ENCODE peak calls at places on chromosomes 2 and 18, in five cellular contexts. One of them, this sample, is unnamed.

GRCh38 chr2:150486539-150487484 is 655 bp downstream of the RND3 start:
- DNase-seq in heart left ventricle: no peak
- DNase-seq in A549: no peak
- DNase-seq in upper lobe of left lung: peak
- DNase-seq in transverse colon: peak
- DNase-seq in this sample: no peak

GRCh38 chr18:37534627-37535026 is 31.0 kb downstream of the CELF4 start:
- DNase-seq in heart left ventricle: no peak
- DNase-seq in A549: no peak
- DNase-seq in upper lobe of left lung: no peak
- DNase-seq in transverse colon: no peak
- DNase-seq in this sample: no peak

GRCh38 chr18:35106845-35107148 is 65.6 kb downstream of the MAPRE2 start:
- DNase-seq in heart left ventricle: no peak
- DNase-seq in A549: no peak
- DNase-seq in upper lobe of left lung: no peak
- DNase-seq in transverse colon: no peak
- DNase-seq in this sample: no peak

GRCh38 chr2:238202326-238203103 is 980 bp downstream of the ILKAP start:
- DNase-seq in heart left ventricle: no peak
- DNase-seq in A549: no peak
- DNase-seq in upper lobe of left lung: no peak
- DNase-seq in transverse colon: no peak
- DNase-seq in this sample: no peak

GRCh38 chr18:3058328-3059191 is 45.6 kb upstream of the LPIN2 start:
- DNase-seq in heart left ventricle: no peak
- DNase-seq in A549: peak
- DNase-seq in upper lobe of left lung: no peak
- DNase-seq in transverse colon: no peak
- DNase-seq in this sample: no peak

GRCh38 chr2:96084006-96084857 is 32.1 kb downstream of the ADRA2B start:
- DNase-seq in heart left ventricle: peak
- DNase-seq in A549: no peak
- DNase-seq in upper lobe of left lung: no peak
- DNase-seq in transverse colon: no peak
- DNase-seq in this sample: no peak

GRCh38 chr18:77366725-77367641 is 117.3 kb downstream of the GALR1 start:
- DNase-seq in heart left ventricle: peak
- DNase-seq in A549: peak
- DNase-seq in upper lobe of left lung: peak
- DNase-seq in transverse colon: peak
- DNase-seq in this sample: no peak

GRCh38 chr2:51516667-51517066 is 484.7 kb upstream of the NRXN1 start:
- DNase-seq in heart left ventricle: no peak
- DNase-seq in A549: no peak
- DNase-seq in upper lobe of left lung: no peak
- DNase-seq in transverse colon: no peak
- DNase-seq in this sample: no peak

GRCh38 chr2:67476808-67477790 is 80.0 kb downstream of the ETAA1 start:
- DNase-seq in heart left ventricle: no peak
- DNase-seq in A549: peak
- DNase-seq in upper lobe of left lung: no peak
- DNase-seq in transverse colon: peak
- DNase-seq in this sample: no peak

GRCh38 chr18:79626905-79627749 is 52.5 kb upstream of the CTDP1 start:
- DNase-seq in heart left ventricle: peak
- DNase-seq in A549: no peak
- DNase-seq in upper lobe of left lung: peak
- DNase-seq in transverse colon: no peak
- DNase-seq in this sample: no peak

GRCh38 chr18:70380915-70381896 is 92.4 kb downstream of the SOCS6 start:
- DNase-seq in heart left ventricle: no peak
- DNase-seq in A549: peak
- DNase-seq in upper lobe of left lung: no peak
- DNase-seq in transverse colon: peak
- DNase-seq in this sample: no peak

GRCh38 chr18:32048507-32049091 is 30.0 kb downstream of the RNF125 start:
- DNase-seq in heart left ventricle: peak
- DNase-seq in A549: peak
- DNase-seq in upper lobe of left lung: no peak
- DNase-seq in transverse colon: peak
- DNase-seq in this sample: no peak

GRCh38 chr2:195316485-195316884 is 340.5 kb upstream of the SLC39A10 start:
- DNase-seq in heart left ventricle: no peak
- DNase-seq in A549: no peak
- DNase-seq in upper lobe of left lung: no peak
- DNase-seq in transverse colon: no peak
- DNase-seq in this sample: no peak

GRCh38 chr2:45380131-45380836 is 230.8 kb downstream of the SRBD1 start:
- DNase-seq in heart left ventricle: no peak
- DNase-seq in A549: peak
- DNase-seq in upper lobe of left lung: no peak
- DNase-seq in transverse colon: no peak
- DNase-seq in this sample: no peak

GRCh38 chr2:47098953-47099352 is 56.2 kb downstream of the STPG4 start:
- DNase-seq in heart left ventricle: no peak
- DNase-seq in A549: no peak
- DNase-seq in upper lobe of left lung: no peak
- DNase-seq in transverse colon: peak
- DNase-seq in this sample: no peak

GRCh38 chr2:6986251-6986893 is 69.2 kb downstream of the RNF144A start:
- DNase-seq in heart left ventricle: no peak
- DNase-seq in A549: peak
- DNase-seq in upper lobe of left lung: no peak
- DNase-seq in transverse colon: no peak
- DNase-seq in this sample: no peak

GRCh38 chr2:69997296-69998184 is 36.1 kb upstream of the ASPRV1 start:
- DNase-seq in heart left ventricle: peak
- DNase-seq in A549: peak
- DNase-seq in upper lobe of left lung: no peak
- DNase-seq in transverse colon: peak
- DNase-seq in this sample: no peak

GRCh38 chr2:38394903-38395341 is 17.8 kb upstream of the ATL2 start:
- DNase-seq in heart left ventricle: no peak
- DNase-seq in A549: no peak
- DNase-seq in upper lobe of left lung: no peak
- DNase-seq in transverse colon: no peak
- DNase-seq in this sample: no peak

GRCh38 chr2:213429516-213429915 is 145.3 kb downstream of the SPAG16 start:
- DNase-seq in heart left ventricle: no peak
- DNase-seq in A549: no peak
- DNase-seq in upper lobe of left lung: no peak
- DNase-seq in transverse colon: no peak
- DNase-seq in this sample: no peak

GRCh38 chr18:63255435-63255834 is 64.1 kb downstream of the BCL2 start:
- DNase-seq in heart left ventricle: no peak
- DNase-seq in A549: no peak
- DNase-seq in upper lobe of left lung: no peak
- DNase-seq in transverse colon: no peak
- DNase-seq in this sample: no peak

GRCh38 chr2:46679761-46680160 is 200.4 kb downstream of the TMEM247 start:
- DNase-seq in heart left ventricle: no peak
- DNase-seq in A549: no peak
- DNase-seq in upper lobe of left lung: no peak
- DNase-seq in transverse colon: no peak
- DNase-seq in this sample: no peak

GRCh38 chr2:166614027-166614426 is 120.0 kb upstream of the SCN7A start:
- DNase-seq in heart left ventricle: no peak
- DNase-seq in A549: no peak
- DNase-seq in upper lobe of left lung: no peak
- DNase-seq in transverse colon: no peak
- DNase-seq in this sample: no peak

GRCh38 chr2:41400057-41400665 is 647.7 kb upstream of the PKDCC start:
- DNase-seq in heart left ventricle: no peak
- DNase-seq in A549: peak
- DNase-seq in upper lobe of left lung: no peak
- DNase-seq in transverse colon: no peak
- DNase-seq in this sample: no peak

GRCh38 chr2:46849741-46850474 is 65.7 kb downstream of the MCFD2 start:
- DNase-seq in heart left ventricle: peak
- DNase-seq in A549: peak
- DNase-seq in upper lobe of left lung: no peak
- DNase-seq in transverse colon: peak
- DNase-seq in this sample: no peak

GRCh38 chr2:84956334-84957297 is 14.3 kb upstream of the KCMF1 start:
- DNase-seq in heart left ventricle: no peak
- DNase-seq in A549: no peak
- DNase-seq in upper lobe of left lung: no peak
- DNase-seq in transverse colon: no peak
- DNase-seq in this sample: no peak

GRCh38 chr2:221460136-221460535 is 112.0 kb downstream of the EPHA4 start:
- DNase-seq in heart left ventricle: no peak
- DNase-seq in A549: no peak
- DNase-seq in upper lobe of left lung: no peak
- DNase-seq in transverse colon: no peak
- DNase-seq in this sample: no peak

DNA sequence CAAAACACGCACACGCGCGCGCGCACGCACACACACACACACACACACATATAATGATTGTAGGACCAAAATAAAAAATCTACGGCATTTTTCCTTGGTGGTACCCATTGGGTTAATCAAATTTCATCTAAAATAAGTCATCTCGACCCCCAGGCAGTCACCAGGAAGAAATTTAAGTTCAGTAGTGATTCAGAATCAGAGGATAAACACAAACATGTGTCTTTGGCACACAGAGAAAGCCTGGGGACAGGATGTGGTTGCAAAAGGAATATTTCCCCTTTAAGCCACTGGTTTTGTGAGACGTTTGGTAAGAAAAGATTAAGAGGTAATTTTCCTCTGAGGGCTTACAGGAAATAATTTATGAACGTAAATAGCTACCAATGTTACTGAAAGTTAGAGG is 171.6 kb upstream of the PIEZO2 start:
- DNase-seq in heart left ventricle: no peak
- DNase-seq in A549: no peak
- DNase-seq in upper lobe of left lung: peak
- DNase-seq in transverse colon: no peak
- DNase-seq in this sample: no peak
- H3K27ac ChIP-seq in heart left ventricle: no peak
- H3K27ac ChIP-seq in A549: no peak
- H3K27ac ChIP-seq in upper lobe of left lung: no peak
- H3K27ac ChIP-seq in transverse colon: no peak
- H3K27ac ChIP-seq in this sample: no peak

DNA sequence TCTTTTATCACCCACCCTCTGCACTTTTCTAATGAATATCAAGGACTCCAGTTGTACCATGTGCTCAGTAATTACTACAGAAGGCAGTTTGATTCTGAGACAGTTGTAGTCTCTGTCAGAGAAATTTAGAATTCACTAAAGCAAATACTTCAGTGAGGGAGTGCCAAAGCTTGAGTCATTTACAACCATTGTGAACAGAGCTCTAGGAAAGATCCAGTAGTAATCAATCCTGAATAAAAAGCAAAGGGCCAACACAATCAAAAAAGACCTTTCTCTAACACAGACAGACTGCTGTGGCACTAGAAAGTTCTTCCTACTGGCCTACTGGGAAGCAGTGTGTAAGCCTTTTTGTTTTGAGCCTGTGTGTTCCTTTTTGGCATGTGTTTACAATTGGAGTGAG is 135.6 kb upstream of the UNC80 start:
- DNase-seq in heart left ventricle: no peak
- DNase-seq in A549: no peak
- DNase-seq in upper lobe of left lung: no peak
- DNase-seq in transverse colon: no peak
- DNase-seq in this sample: no peak
- H3K4me3 ChIP-seq in heart left ventricle: no peak
- H3K4me3 ChIP-seq in A549: no peak
- H3K4me3 ChIP-seq in upper lobe of left lung: no peak
- H3K4me3 ChIP-seq in transverse colon: no peak
- H3K4me3 ChIP-seq in this sample: no peak

GRCh38 chr2:57943271-57943670 is 103.3 kb upstream of the VRK2 start:
- DNase-seq in heart left ventricle: no peak
- DNase-seq in A549: peak
- DNase-seq in upper lobe of left lung: no peak
- DNase-seq in transverse colon: no peak
- DNase-seq in this sample: no peak

GRCh38 chr2:57937456-57937855 is 109.2 kb upstream of the VRK2 start:
- DNase-seq in heart left ventricle: no peak
- DNase-seq in A549: no peak
- DNase-seq in upper lobe of left lung: no peak
- DNase-seq in transverse colon: no peak
- DNase-seq in this sample: no peak

GRCh38 chr2:57936216-57936615 is 110.4 kb upstream of the VRK2 start:
- DNase-seq in heart left ventricle: no peak
- DNase-seq in A549: no peak
- DNase-seq in upper lobe of left lung: no peak
- DNase-seq in transverse colon: no peak
- DNase-seq in this sample: no peak

GRCh38 chr2:57947398-57947797 is 99.2 kb upstream of the VRK2 start:
- DNase-seq in heart left ventricle: no peak
- DNase-seq in A549: peak
- DNase-seq in upper lobe of left lung: no peak
- DNase-seq in transverse colon: no peak
- DNase-seq in this sample: no peak

DNA sequence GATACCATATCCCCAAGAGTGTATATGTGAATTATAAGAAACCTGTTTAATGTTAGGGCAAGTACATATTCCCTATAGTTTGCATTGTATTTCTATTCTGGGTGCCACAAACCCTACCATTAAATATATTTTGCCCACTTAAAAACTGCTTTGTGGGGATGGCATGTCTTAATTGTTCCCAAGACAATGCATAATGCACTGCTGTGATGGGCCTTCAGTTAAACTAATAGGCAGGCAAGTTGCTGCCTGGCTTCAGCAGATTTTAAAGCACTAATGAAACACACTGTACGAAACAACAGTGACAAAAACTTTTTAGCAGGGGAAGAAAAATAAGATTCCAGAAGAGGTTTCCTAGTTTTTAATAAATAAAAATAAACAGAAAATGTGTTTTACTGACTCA is 104.8 kb upstream of the VRK2 start:
- DNase-seq in heart left ventricle: no peak
- DNase-seq in A549: no peak
- DNase-seq in upper lobe of left lung: no peak
- DNase-seq in transverse colon: no peak
- DNase-seq in this sample: no peak
- TF ChIP-seq POLR2A in heart left ventricle: no peak
- TF ChIP-seq POLR2A in A549: no peak
- TF ChIP-seq POLR2A in upper lobe of left lung: no peak
- TF ChIP-seq POLR2A in transverse colon: no peak
- TF ChIP-seq POLR2A in this sample: no peak

GRCh38 chr2:134128746-134129145 is 125.1 kb upstream of the MGAT5 start:
- DNase-seq in heart left ventricle: no peak
- DNase-seq in A549: no peak
- DNase-seq in upper lobe of left lung: no peak
- DNase-seq in transverse colon: no peak
- DNase-seq in this sample: no peak

GRCh38 chr2:134124047-134124753 is 129.7 kb upstream of the MGAT5 start:
- DNase-seq in heart left ventricle: no peak
- DNase-seq in A549: no peak
- DNase-seq in upper lobe of left lung: no peak
- DNase-seq in transverse colon: peak
- DNase-seq in this sample: no peak

GRCh38 chr2:134131681-134132486 is 122.0 kb upstream of the MGAT5 start:
- DNase-seq in heart left ventricle: no peak
- DNase-seq in A549: no peak
- DNase-seq in upper lobe of left lung: no peak
- DNase-seq in transverse colon: no peak
- DNase-seq in this sample: no peak

GRCh38 chr2:134129900-134130537 is 123.9 kb upstream of the MGAT5 start:
- DNase-seq in heart left ventricle: no peak
- DNase-seq in A549: no peak
- DNase-seq in upper lobe of left lung: peak
- DNase-seq in transverse colon: no peak
- DNase-seq in this sample: no peak

GRCh38 chr2:134127496-134127895 is 126.4 kb upstream of the MGAT5 start:
- DNase-seq in heart left ventricle: no peak
- DNase-seq in A549: no peak
- DNase-seq in upper lobe of left lung: no peak
- DNase-seq in transverse colon: no peak
- DNase-seq in this sample: no peak
- H3K27ac ChIP-seq in heart left ventricle: no peak
- H3K27ac ChIP-seq in A549: no peak
- H3K27ac ChIP-seq in upper lobe of left lung: no peak
- H3K27ac ChIP-seq in transverse colon: no peak
- H3K27ac ChIP-seq in this sample: no peak